ENCODE peak calls at places on chromosome 21, in four cellular contexts. A is K562, L is IMR-90, U is SK-N-SH. Q is an unnamed sample.

GRCh38 chr21:18869105-18869504 is 465.5 kb upstream of the TMPRSS15 start:
- DNase-seq in A (no peak), L (no peak), U (no peak), Q (no peak)

GRCh38 chr21:17577701-17578100 is 35.0 kb downstream of the BTG3 start:
- DNase-seq in A (no peak), L (no peak), U (no peak), Q (no peak)

GRCh38 chr21:31243611-31244010 is 100.5 kb downstream of the TIAM1 start:
- DNase-seq in A (no peak), L (no peak), U (no peak), Q (no peak)

GRCh38 chr21:17854771-17855170 is 35.6 kb upstream of the C21orf91 start:
- DNase-seq in A (no peak), L (no peak), U (no peak), Q (no peak)

GRCh38 chr21:33976980-33977720 is 61.5 kb upstream of the ATP5PO start:
- DNase-seq in A (no peak), L (no peak), U (no peak), Q (no peak)

GRCh38 chr21:15894596-15894995 is 164.8 kb downstream of the USP25 start:
- DNase-seq in A (no peak), L (peak), U (peak), Q (no peak)

GRCh38 chr21:33011462-33011861 is 14.3 kb upstream of the OLIG2 start:
- DNase-seq in A (no peak), L (peak), U (no peak), Q (peak)

GRCh38 chr21:20570824-20571232 is 427.4 kb upstream of the NCAM2 start:
- DNase-seq in A (peak), L (no peak), U (no peak), Q (no peak)

GRCh38 chr21:16522512-16522911 is 792.7 kb downstream of the USP25 start:
- DNase-seq in A (no peak), L (peak), U (no peak), Q (no peak)

GRCh38 chr21:33980276-33980916 is 64.8 kb upstream of the ATP5PO start:
- DNase-seq in A (no peak), L (no peak), U (no peak), Q (no peak)

GRCh38 chr21:31730687-31731111 is 1.2 kb downstream of the SCAF4 start:
- DNase-seq in A (no peak), L (peak), U (no peak), Q (peak)

GRCh38 chr21:28459193-28459592 is 533.5 kb downstream of the LTN1 start:
- DNase-seq in A (no peak), L (no peak), U (no peak), Q (no peak)

GRCh38 chr21:36499578-36500471 is 19.9 kb upstream of the CLDN14 start:
- DNase-seq in A (no peak), L (no peak), U (no peak), Q (no peak)
- TF ChIP-seq RCOR1 in A (no peak), L (no peak), U (no peak), Q (no peak)

DNA sequence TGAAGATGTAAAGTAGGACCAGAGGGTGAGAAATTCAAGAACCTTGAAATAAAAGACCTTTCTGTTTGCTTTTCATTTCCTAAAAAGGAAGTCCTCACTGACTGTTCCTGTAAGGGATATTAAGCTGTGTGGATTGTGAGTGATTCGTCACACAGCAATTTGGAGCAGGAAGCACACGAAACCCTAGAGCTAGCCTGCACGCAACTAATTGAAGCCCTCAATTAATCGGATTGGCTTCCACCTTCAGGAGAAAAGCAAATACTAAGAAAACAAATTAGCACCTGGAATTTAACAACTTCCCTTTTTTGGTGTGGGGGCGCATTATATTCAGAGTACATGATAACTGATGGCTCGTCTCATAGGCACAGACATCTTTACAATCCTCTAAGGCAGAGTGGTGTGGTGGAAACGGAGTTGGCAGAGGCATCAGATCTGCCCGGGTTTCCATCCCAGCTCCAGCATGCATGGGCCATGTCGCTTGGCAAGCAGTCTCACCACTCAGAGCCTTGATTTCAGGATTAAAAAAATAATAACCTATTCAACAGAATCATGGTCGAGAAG is 95.2 kb downstream of the KCNJ15 start:
- DNase-seq in A (no peak), L (peak), U (no peak), Q (peak)
- TF ChIP-seq RCOR1 in A (no peak), L (no peak), U (no peak), Q (no peak)

GRCh38 chr21:40115775-40116174 is 248.5 kb downstream of the PCP4 start:
- DNase-seq in A (no peak), L (no peak), U (no peak), Q (no peak)
- TF ChIP-seq RCOR1 in A (no peak), L (no peak), U (no peak), Q (no peak)

DNA sequence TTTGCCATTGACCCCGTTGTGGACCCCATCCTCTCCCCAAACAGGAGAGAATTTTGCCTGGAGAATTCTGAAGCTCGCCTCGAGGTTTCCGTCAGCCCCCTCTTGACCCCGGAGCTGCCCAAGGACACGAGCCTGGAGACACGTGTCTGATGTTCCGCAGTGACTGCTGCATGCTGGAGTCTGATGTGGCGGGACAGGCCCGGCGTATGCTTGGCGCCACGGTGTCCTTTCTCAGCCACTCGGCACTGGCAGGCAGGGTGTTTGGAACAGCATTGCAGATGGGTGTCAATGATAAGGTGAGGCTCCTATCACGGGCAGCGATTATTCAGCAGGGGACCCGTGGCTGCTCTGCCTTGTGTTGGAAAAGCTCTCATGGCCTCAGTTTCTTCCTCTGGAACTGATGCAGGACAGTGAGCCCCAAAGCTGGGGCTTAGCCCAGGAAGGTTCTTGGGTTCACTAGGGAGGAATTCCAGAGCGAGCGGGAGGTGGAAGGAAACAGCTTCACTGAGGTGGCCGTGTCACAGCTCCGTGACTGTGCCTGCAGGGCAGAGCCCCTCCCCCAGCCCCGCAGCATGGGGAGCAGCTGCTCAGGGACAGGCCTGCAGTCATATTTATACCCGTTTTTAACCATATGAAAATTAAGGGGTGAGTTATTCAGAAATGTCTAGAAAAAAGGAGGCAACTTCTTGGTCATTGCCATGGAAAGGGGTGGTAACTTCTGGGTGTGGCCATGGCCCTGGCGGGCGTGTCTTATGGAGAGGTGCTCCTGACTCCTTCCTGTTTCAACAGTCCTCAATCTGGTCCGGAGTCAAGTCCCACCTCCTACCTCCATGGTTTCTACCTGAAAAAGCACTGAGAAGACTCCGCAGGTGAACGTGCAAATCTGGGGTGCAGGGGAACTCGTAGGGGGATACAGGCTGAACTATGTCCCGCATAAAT is 123.4 kb downstream of the SIK1 start:
- DNase-seq in A (peak), L (no peak), U (no peak), Q (no peak)
- TF ChIP-seq RCOR1 in A (no peak), L (no peak), U (no peak), Q (no peak)

GRCh38 chr21:36260030-36260787 is 59.8 kb upstream of the MORC3 start:
- DNase-seq in A (peak), L (peak), U (peak), Q (peak)
- TF ChIP-seq RCOR1 in A (no peak), L (no peak), U (no peak), Q (no peak)

GRCh38 chr21:45721656-45722055 is 78.1 kb downstream of the PCBP3 start:
- DNase-seq in A (no peak), L (peak), U (no peak), Q (no peak)

GRCh38 chr21:45719177-45719802 is 75.8 kb downstream of the PCBP3 start:
- DNase-seq in A (no peak), L (no peak), U (no peak), Q (no peak)

GRCh38 chr21:45715441-45715840 is 71.9 kb downstream of the PCBP3 start:
- DNase-seq in A (no peak), L (no peak), U (no peak), Q (no peak)

GRCh38 chr21:45723049-45723958 is 79.8 kb downstream of the PCBP3 start:
- DNase-seq in A (no peak), L (no peak), U (no peak), Q (no peak)

DNA sequence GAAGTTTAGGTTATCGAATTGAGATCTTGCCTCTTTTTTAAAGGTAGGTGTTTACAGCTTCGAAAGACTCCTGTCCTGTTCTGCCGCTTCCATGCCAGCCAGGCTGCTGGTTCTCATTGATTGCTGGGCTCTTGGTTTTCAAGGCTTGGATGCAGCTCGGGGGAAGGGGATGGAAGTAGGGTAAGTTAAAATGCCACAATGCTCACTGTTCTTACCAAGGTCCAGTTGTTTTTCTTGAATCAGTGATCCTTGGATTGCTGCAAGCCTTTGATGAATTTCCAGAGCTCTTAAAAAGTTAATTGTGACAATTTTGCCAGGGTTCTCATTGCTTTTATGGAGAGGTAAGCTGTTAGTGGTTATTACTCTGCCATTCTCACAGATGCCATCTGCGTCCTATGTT is 74.9 kb downstream of the PCBP3 start:
- DNase-seq in A (no peak), L (no peak), U (no peak), Q (no peak)
- TF ChIP-seq RCOR1 in A (no peak), L (no peak), U (no peak), Q (no peak)